ENCODE peak calls at places on chromosomes 13 and 19, in seven cellular contexts. One of them, this sample, is unnamed.

GRCh38 chr13:99803141-99803540 is 168.4 kb downstream of the ZIC5 start:
- DNase-seq in CD8-positive, alpha-beta memory T cell: no peak
- DNase-seq in kidney epithelial cell: no peak
- DNase-seq in NCI-H460: no peak
- DNase-seq in GM23248: no peak
- DNase-seq in breast epithelium: no peak
- DNase-seq in stimulated activated CD8-positive, alpha-beta memory T cell treated with anti-CD3 and anti-CD28 coated beads, Interleukin-15, amount 100 ng/mL, for 4 hours: no peak
- DNase-seq in this sample: no peak

GRCh38 chr13:92303428-92303827 is 905.0 kb downstream of the GPC5 start:
- DNase-seq in CD8-positive, alpha-beta memory T cell: no peak
- DNase-seq in kidney epithelial cell: no peak
- DNase-seq in stimulated activated CD8-positive, alpha-beta memory T cell treated with anti-CD3 and anti-CD28 coated beads, Interleukin-15, amount 100 ng/mL, for 4 hours: no peak
- DNase-seq in breast epithelium: no peak
- DNase-seq in GM23248: no peak
- DNase-seq in NCI-H460: no peak
- DNase-seq in this sample: no peak

GRCh38 chr19:32875428-32875827 is 5.9 kb upstream of the SLC7A9 start:
- DNase-seq in breast epithelium: peak; percentile 8
- DNase-seq in NCI-H460: no peak
- DNase-seq in stimulated activated CD8-positive, alpha-beta memory T cell treated with anti-CD3 and anti-CD28 coated beads, Interleukin-15, amount 100 ng/mL, for 4 hours: no peak
- DNase-seq in GM23248: no peak
- DNase-seq in kidney epithelial cell: no peak
- DNase-seq in CD8-positive, alpha-beta memory T cell: no peak
- DNase-seq in this sample: no peak

GRCh38 chr13:83691966-83692365 is 190.3 kb downstream of the SLITRK1 start:
- DNase-seq in breast epithelium: no peak
- DNase-seq in GM23248: peak; percentile 7
- DNase-seq in NCI-H460: no peak
- DNase-seq in CD8-positive, alpha-beta memory T cell: no peak
- DNase-seq in kidney epithelial cell: no peak
- DNase-seq in stimulated activated CD8-positive, alpha-beta memory T cell treated with anti-CD3 and anti-CD28 coated beads, Interleukin-15, amount 100 ng/mL, for 4 hours: no peak
- DNase-seq in this sample: no peak

GRCh38 chr13:64553411-64554129 is 2676.6 kb downstream of the PCDH9 start:
- DNase-seq in GM23248: peak; percentile 61
- DNase-seq in NCI-H460: no peak
- DNase-seq in CD8-positive, alpha-beta memory T cell: no peak
- DNase-seq in kidney epithelial cell: no peak
- DNase-seq in stimulated activated CD8-positive, alpha-beta memory T cell treated with anti-CD3 and anti-CD28 coated beads, Interleukin-15, amount 100 ng/mL, for 4 hours: no peak
- DNase-seq in breast epithelium: no peak
- DNase-seq in this sample: no peak

GRCh38 chr13:47588676-47589075 is 412.4 kb downstream of the SUCLA2 start:
- DNase-seq in stimulated activated CD8-positive, alpha-beta memory T cell treated with anti-CD3 and anti-CD28 coated beads, Interleukin-15, amount 100 ng/mL, for 4 hours: no peak
- DNase-seq in kidney epithelial cell: no peak
- DNase-seq in NCI-H460: no peak
- DNase-seq in CD8-positive, alpha-beta memory T cell: no peak
- DNase-seq in breast epithelium: no peak
- DNase-seq in GM23248: no peak
- DNase-seq in this sample: no peak

GRCh38 chr13:113855012-113855921 is 8.6 kb downstream of the GAS6 start:
- DNase-seq in stimulated activated CD8-positive, alpha-beta memory T cell treated with anti-CD3 and anti-CD28 coated beads, Interleukin-15, amount 100 ng/mL, for 4 hours: no peak
- DNase-seq in GM23248: no peak
- DNase-seq in breast epithelium: peak; percentile 5
- DNase-seq in CD8-positive, alpha-beta memory T cell: no peak
- DNase-seq in NCI-H460: no peak
- DNase-seq in kidney epithelial cell: no peak
- DNase-seq in this sample: no peak

GRCh38 chr13:42592915-42593718 is 19.2 kb downstream of the TNFSF11 start:
- DNase-seq in GM23248: no peak
- DNase-seq in stimulated activated CD8-positive, alpha-beta memory T cell treated with anti-CD3 and anti-CD28 coated beads, Interleukin-15, amount 100 ng/mL, for 4 hours: no peak
- DNase-seq in breast epithelium: no peak
- DNase-seq in NCI-H460: no peak
- DNase-seq in kidney epithelial cell: no peak
- DNase-seq in CD8-positive, alpha-beta memory T cell: no peak
- DNase-seq in this sample: no peak

GRCh38 chr13:21243843-21244184 is 67.4 kb downstream of the MRPL57 start:
- DNase-seq in NCI-H460: no peak
- DNase-seq in kidney epithelial cell: no peak
- DNase-seq in stimulated activated CD8-positive, alpha-beta memory T cell treated with anti-CD3 and anti-CD28 coated beads, Interleukin-15, amount 100 ng/mL, for 4 hours: no peak
- DNase-seq in CD8-positive, alpha-beta memory T cell: no peak
- DNase-seq in breast epithelium: no peak
- DNase-seq in GM23248: no peak
- DNase-seq in this sample: no peak

GRCh38 chr19:30029721-30030510 is 87.9 kb downstream of the URI1 start:
- DNase-seq in breast epithelium: no peak
- DNase-seq in CD8-positive, alpha-beta memory T cell: no peak
- DNase-seq in GM23248: no peak
- DNase-seq in stimulated activated CD8-positive, alpha-beta memory T cell treated with anti-CD3 and anti-CD28 coated beads, Interleukin-15, amount 100 ng/mL, for 4 hours: no peak
- DNase-seq in kidney epithelial cell: no peak
- DNase-seq in NCI-H460: no peak
- DNase-seq in this sample: no peak

GRCh38 chr13:46751811-46752635 is 44.9 kb downstream of the ESD start:
- DNase-seq in kidney epithelial cell: no peak
- DNase-seq in CD8-positive, alpha-beta memory T cell: peak; percentile 46
- DNase-seq in NCI-H460: no peak
- DNase-seq in GM23248: peak; percentile 65
- DNase-seq in stimulated activated CD8-positive, alpha-beta memory T cell treated with anti-CD3 and anti-CD28 coated beads, Interleukin-15, amount 100 ng/mL, for 4 hours: peak; percentile 37
- DNase-seq in breast epithelium: no peak
- DNase-seq in this sample: no peak

GRCh38 chr19:19447536-19448237 is 42.2 kb downstream of the GATAD2A start:
- DNase-seq in NCI-H460: no peak
- DNase-seq in kidney epithelial cell: no peak
- DNase-seq in GM23248: peak; percentile 27
- DNase-seq in breast epithelium: no peak
- DNase-seq in stimulated activated CD8-positive, alpha-beta memory T cell treated with anti-CD3 and anti-CD28 coated beads, Interleukin-15, amount 100 ng/mL, for 4 hours: no peak
- DNase-seq in CD8-positive, alpha-beta memory T cell: peak; percentile 36
- DNase-seq in this sample: no peak

GRCh38 chr19:49231389-49231788 is 73.8 kb downstream of the TRPM4 start:
- DNase-seq in breast epithelium: no peak
- DNase-seq in stimulated activated CD8-positive, alpha-beta memory T cell treated with anti-CD3 and anti-CD28 coated beads, Interleukin-15, amount 100 ng/mL, for 4 hours: no peak
- DNase-seq in kidney epithelial cell: no peak
- DNase-seq in NCI-H460: no peak
- DNase-seq in CD8-positive, alpha-beta memory T cell: no peak
- DNase-seq in GM23248: no peak
- DNase-seq in this sample: no peak

GRCh38 chr13:41465215-41465907 is 8.0 kb downstream of the RGCC start:
- DNase-seq in kidney epithelial cell: peak; percentile 57
- DNase-seq in CD8-positive, alpha-beta memory T cell: peak; percentile 73
- DNase-seq in stimulated activated CD8-positive, alpha-beta memory T cell treated with anti-CD3 and anti-CD28 coated beads, Interleukin-15, amount 100 ng/mL, for 4 hours: peak; percentile 81
- DNase-seq in NCI-H460: no peak
- DNase-seq in GM23248: peak; percentile 91
- DNase-seq in breast epithelium: peak; percentile 50
- DNase-seq in this sample: no peak

GRCh38 chr13:75907044-75907443 is 270.9 kb downstream of the LMO7 start:
- DNase-seq in stimulated activated CD8-positive, alpha-beta memory T cell treated with anti-CD3 and anti-CD28 coated beads, Interleukin-15, amount 100 ng/mL, for 4 hours: no peak
- DNase-seq in CD8-positive, alpha-beta memory T cell: no peak
- DNase-seq in NCI-H460: no peak
- DNase-seq in breast epithelium: no peak
- DNase-seq in GM23248: no peak
- DNase-seq in kidney epithelial cell: no peak
- DNase-seq in this sample: no peak

GRCh38 chr19:6626764-6627163 is 35.8 kb upstream of the CD70 start:
- DNase-seq in kidney epithelial cell: no peak
- DNase-seq in CD8-positive, alpha-beta memory T cell: no peak
- DNase-seq in stimulated activated CD8-positive, alpha-beta memory T cell treated with anti-CD3 and anti-CD28 coated beads, Interleukin-15, amount 100 ng/mL, for 4 hours: no peak
- DNase-seq in GM23248: no peak
- DNase-seq in NCI-H460: no peak
- DNase-seq in breast epithelium: no peak
- DNase-seq in this sample: no peak

GRCh38 chr13:52723181-52723580 is 16.4 kb downstream of the CNMD start:
- DNase-seq in breast epithelium: no peak
- DNase-seq in kidney epithelial cell: no peak
- DNase-seq in NCI-H460: no peak
- DNase-seq in stimulated activated CD8-positive, alpha-beta memory T cell treated with anti-CD3 and anti-CD28 coated beads, Interleukin-15, amount 100 ng/mL, for 4 hours: no peak
- DNase-seq in CD8-positive, alpha-beta memory T cell: no peak
- DNase-seq in GM23248: no peak
- DNase-seq in this sample: peak; percentile 70

GRCh38 chr13:27182844-27183497 is 11.4 kb upstream of the USP12 start:
- DNase-seq in CD8-positive, alpha-beta memory T cell: no peak
- DNase-seq in stimulated activated CD8-positive, alpha-beta memory T cell treated with anti-CD3 and anti-CD28 coated beads, Interleukin-15, amount 100 ng/mL, for 4 hours: no peak
- DNase-seq in kidney epithelial cell: peak; percentile 67
- DNase-seq in NCI-H460: peak; percentile 59
- DNase-seq in GM23248: peak; percentile 97
- DNase-seq in breast epithelium: peak; percentile 30
- DNase-seq in this sample: peak; percentile 66

GRCh38 chr19:18562086-18562485 is 4.4 kb downstream of the KXD1 start:
- DNase-seq in NCI-H460: no peak
- DNase-seq in CD8-positive, alpha-beta memory T cell: no peak
- DNase-seq in GM23248: peak; percentile 37
- DNase-seq in breast epithelium: peak; percentile 34
- DNase-seq in stimulated activated CD8-positive, alpha-beta memory T cell treated with anti-CD3 and anti-CD28 coated beads, Interleukin-15, amount 100 ng/mL, for 4 hours: no peak
- DNase-seq in kidney epithelial cell: no peak
- DNase-seq in this sample: no peak

GRCh38 chr13:110307697-110308376 is 753 bp downstream of the COL4A2 start:
- DNase-seq in breast epithelium: peak; percentile 17
- DNase-seq in stimulated activated CD8-positive, alpha-beta memory T cell treated with anti-CD3 and anti-CD28 coated beads, Interleukin-15, amount 100 ng/mL, for 4 hours: no peak
- DNase-seq in NCI-H460: no peak
- DNase-seq in CD8-positive, alpha-beta memory T cell: no peak
- DNase-seq in kidney epithelial cell: no peak
- DNase-seq in GM23248: peak; percentile 70
- DNase-seq in this sample: peak; percentile 38

GRCh38 chr13:98041081-98041820 is 87.8 kb downstream of the IPO5 start:
- DNase-seq in GM23248: peak; percentile 82
- DNase-seq in NCI-H460: no peak
- DNase-seq in CD8-positive, alpha-beta memory T cell: no peak
- DNase-seq in kidney epithelial cell: no peak
- DNase-seq in stimulated activated CD8-positive, alpha-beta memory T cell treated with anti-CD3 and anti-CD28 coated beads, Interleukin-15, amount 100 ng/mL, for 4 hours: no peak
- DNase-seq in breast epithelium: no peak
- DNase-seq in this sample: no peak

GRCh38 chr19:3868770-3869456 is at the start of gene ZFR2:
- DNase-seq in GM23248: no peak
- DNase-seq in NCI-H460: no peak
- DNase-seq in stimulated activated CD8-positive, alpha-beta memory T cell treated with anti-CD3 and anti-CD28 coated beads, Interleukin-15, amount 100 ng/mL, for 4 hours: peak; percentile 6
- DNase-seq in kidney epithelial cell: no peak
- DNase-seq in breast epithelium: no peak
- DNase-seq in CD8-positive, alpha-beta memory T cell: peak; percentile 20
- DNase-seq in this sample: no peak

GRCh38 chr13:103157434-103158145 is 91.4 kb upstream of the SLC10A2 start:
- DNase-seq in stimulated activated CD8-positive, alpha-beta memory T cell treated with anti-CD3 and anti-CD28 coated beads, Interleukin-15, amount 100 ng/mL, for 4 hours: no peak
- DNase-seq in GM23248: no peak
- DNase-seq in NCI-H460: no peak
- DNase-seq in kidney epithelial cell: no peak
- DNase-seq in CD8-positive, alpha-beta memory T cell: no peak
- DNase-seq in breast epithelium: no peak
- DNase-seq in this sample: no peak

GRCh38 chr13:67193979-67194378 is 36.2 kb downstream of the PCDH9 start:
- DNase-seq in NCI-H460: no peak
- DNase-seq in stimulated activated CD8-positive, alpha-beta memory T cell treated with anti-CD3 and anti-CD28 coated beads, Interleukin-15, amount 100 ng/mL, for 4 hours: no peak
- DNase-seq in breast epithelium: no peak
- DNase-seq in kidney epithelial cell: no peak
- DNase-seq in CD8-positive, alpha-beta memory T cell: no peak
- DNase-seq in GM23248: no peak
- DNase-seq in this sample: no peak

GRCh38 chr13:74669149-74669548 is 534.9 kb upstream of the KLF12 start:
- DNase-seq in kidney epithelial cell: no peak
- DNase-seq in stimulated activated CD8-positive, alpha-beta memory T cell treated with anti-CD3 and anti-CD28 coated beads, Interleukin-15, amount 100 ng/mL, for 4 hours: no peak
- DNase-seq in CD8-positive, alpha-beta memory T cell: no peak
- DNase-seq in breast epithelium: no peak
- DNase-seq in NCI-H460: no peak
- DNase-seq in GM23248: no peak
- DNase-seq in this sample: no peak

GRCh38 chr13:105219636-105220035 is 1315.8 kb downstream of the EFNB2 start:
- DNase-seq in CD8-positive, alpha-beta memory T cell: no peak
- DNase-seq in NCI-H460: no peak
- DNase-seq in GM23248: no peak
- DNase-seq in stimulated activated CD8-positive, alpha-beta memory T cell treated with anti-CD3 and anti-CD28 coated beads, Interleukin-15, amount 100 ng/mL, for 4 hours: no peak
- DNase-seq in kidney epithelial cell: no peak
- DNase-seq in breast epithelium: no peak
- DNase-seq in this sample: no peak

GRCh38 chr13:32796754-32797153 is 210.5 kb downstream of the PDS5B start:
- DNase-seq in GM23248: no peak
- DNase-seq in CD8-positive, alpha-beta memory T cell: no peak
- DNase-seq in stimulated activated CD8-positive, alpha-beta memory T cell treated with anti-CD3 and anti-CD28 coated beads, Interleukin-15, amount 100 ng/mL, for 4 hours: no peak
- DNase-seq in kidney epithelial cell: no peak
- DNase-seq in NCI-H460: no peak
- DNase-seq in breast epithelium: no peak
- DNase-seq in this sample: no peak

GRCh38 chr19:2051771-2052704 is 994 bp upstream of the MKNK2 start:
- DNase-seq in kidney epithelial cell: no peak
- DNase-seq in NCI-H460: no peak
- DNase-seq in breast epithelium: no peak
- DNase-seq in GM23248: no peak
- DNase-seq in stimulated activated CD8-positive, alpha-beta memory T cell treated with anti-CD3 and anti-CD28 coated beads, Interleukin-15, amount 100 ng/mL, for 4 hours: no peak
- DNase-seq in CD8-positive, alpha-beta memory T cell: peak; percentile 62
- DNase-seq in this sample: no peak

GRCh38 chr13:98507060-98507797 is 69.7 kb downstream of the STK24 start:
- DNase-seq in stimulated activated CD8-positive, alpha-beta memory T cell treated with anti-CD3 and anti-CD28 coated beads, Interleukin-15, amount 100 ng/mL, for 4 hours: no peak
- DNase-seq in kidney epithelial cell: peak; percentile 60
- DNase-seq in CD8-positive, alpha-beta memory T cell: no peak
- DNase-seq in GM23248: peak; percentile 50
- DNase-seq in breast epithelium: peak; percentile 76
- DNase-seq in NCI-H460: no peak
- DNase-seq in this sample: peak; percentile 76

GRCh38 chr13:72643339-72643989 is 84.0 kb downstream of the MZT1 start:
- DNase-seq in GM23248: peak; percentile 68
- DNase-seq in kidney epithelial cell: no peak
- DNase-seq in breast epithelium: no peak
- DNase-seq in stimulated activated CD8-positive, alpha-beta memory T cell treated with anti-CD3 and anti-CD28 coated beads, Interleukin-15, amount 100 ng/mL, for 4 hours: no peak
- DNase-seq in CD8-positive, alpha-beta memory T cell: peak; percentile 3
- DNase-seq in NCI-H460: peak; percentile 39
- DNase-seq in this sample: peak; percentile 50

GRCh38 chr13:23067129-23067528 is 113.7 kb upstream of the SGCG start:
- DNase-seq in NCI-H460: no peak
- DNase-seq in kidney epithelial cell: no peak
- DNase-seq in GM23248: no peak
- DNase-seq in CD8-positive, alpha-beta memory T cell: no peak
- DNase-seq in stimulated activated CD8-positive, alpha-beta memory T cell treated with anti-CD3 and anti-CD28 coated beads, Interleukin-15, amount 100 ng/mL, for 4 hours: no peak
- DNase-seq in breast epithelium: no peak
- DNase-seq in this sample: no peak

GRCh38 chr19:19420570-19421301 is 15.3 kb downstream of the GATAD2A start:
- DNase-seq in stimulated activated CD8-positive, alpha-beta memory T cell treated with anti-CD3 and anti-CD28 coated beads, Interleukin-15, amount 100 ng/mL, for 4 hours: no peak
- DNase-seq in CD8-positive, alpha-beta memory T cell: peak; percentile 51
- DNase-seq in NCI-H460: no peak
- DNase-seq in kidney epithelial cell: no peak
- DNase-seq in breast epithelium: no peak
- DNase-seq in GM23248: no peak
- DNase-seq in this sample: peak; percentile 31

GRCh38 chr19:40219721-40220276 is 1.6 kb upstream of the TTC9B start:
- DNase-seq in GM23248: peak; percentile 90
- DNase-seq in CD8-positive, alpha-beta memory T cell: no peak
- DNase-seq in NCI-H460: peak; percentile 20
- DNase-seq in breast epithelium: no peak
- DNase-seq in stimulated activated CD8-positive, alpha-beta memory T cell treated with anti-CD3 and anti-CD28 coated beads, Interleukin-15, amount 100 ng/mL, for 4 hours: no peak
- DNase-seq in kidney epithelial cell: peak; percentile 48
- DNase-seq in this sample: peak; percentile 42

GRCh38 chr19:42110658-42111057 is 21.6 kb downstream of the POU2F2 start:
- DNase-seq in kidney epithelial cell: no peak
- DNase-seq in GM23248: no peak
- DNase-seq in CD8-positive, alpha-beta memory T cell: no peak
- DNase-seq in NCI-H460: no peak
- DNase-seq in stimulated activated CD8-positive, alpha-beta memory T cell treated with anti-CD3 and anti-CD28 coated beads, Interleukin-15, amount 100 ng/mL, for 4 hours: no peak
- DNase-seq in breast epithelium: no peak
- DNase-seq in this sample: no peak

GRCh38 chr13:113216165-113217056 is 7.0 kb downstream of the CUL4A start:
- DNase-seq in GM23248: peak; percentile 85
- DNase-seq in NCI-H460: no peak
- DNase-seq in breast epithelium: peak; percentile 37
- DNase-seq in stimulated activated CD8-positive, alpha-beta memory T cell treated with anti-CD3 and anti-CD28 coated beads, Interleukin-15, amount 100 ng/mL, for 4 hours: no peak
- DNase-seq in CD8-positive, alpha-beta memory T cell: no peak
- DNase-seq in kidney epithelial cell: peak; percentile 38
- DNase-seq in this sample: no peak

GRCh38 chr19:14497347-14497921 is 1.5 kb upstream of the GIPC1 start:
- DNase-seq in kidney epithelial cell: no peak
- DNase-seq in GM23248: peak; percentile 53
- DNase-seq in CD8-positive, alpha-beta memory T cell: no peak
- DNase-seq in breast epithelium: no peak
- DNase-seq in stimulated activated CD8-positive, alpha-beta memory T cell treated with anti-CD3 and anti-CD28 coated beads, Interleukin-15, amount 100 ng/mL, for 4 hours: no peak
- DNase-seq in NCI-H460: no peak
- DNase-seq in this sample: no peak

GRCh38 chr13:28528848-28529247 is 33.9 kb upstream of the FLT1 start:
- DNase-seq in CD8-positive, alpha-beta memory T cell: no peak
- DNase-seq in kidney epithelial cell: no peak
- DNase-seq in stimulated activated CD8-positive, alpha-beta memory T cell treated with anti-CD3 and anti-CD28 coated beads, Interleukin-15, amount 100 ng/mL, for 4 hours: no peak
- DNase-seq in breast epithelium: no peak
- DNase-seq in NCI-H460: peak; percentile 7
- DNase-seq in GM23248: no peak
- DNase-seq in this sample: peak; percentile 20